ENCODE peak calls at places on chromosomes 7 and 10, in eight cellular contexts. One of them, this sample, is unnamed.

GRCh38 chr10:73019100-73019499 is 64.5 kb upstream of the PLA2G12B start:
- DNase-seq in HepG2: no peak
- DNase-seq in A549: no peak
- DNase-seq in stomach: no peak
- DNase-seq in suprapubic skin: no peak
- DNase-seq in K562: no peak
- DNase-seq in H1: no peak
- DNase-seq in tibial nerve: no peak
- DNase-seq in this sample: no peak

GRCh38 chr7:84981038-84981601 is 205.7 kb downstream of the SEMA3D start:
- DNase-seq in A549: no peak
- DNase-seq in HepG2: no peak
- DNase-seq in stomach: no peak
- DNase-seq in tibial nerve: no peak
- DNase-seq in suprapubic skin: no peak
- DNase-seq in K562: no peak
- DNase-seq in H1: no peak
- DNase-seq in this sample: no peak

GRCh38 chr7:18860226-18860625 is 257.2 kb downstream of the TWIST1 start:
- DNase-seq in H1: no peak
- DNase-seq in HepG2: no peak
- DNase-seq in stomach: no peak
- DNase-seq in tibial nerve: no peak
- DNase-seq in suprapubic skin: no peak
- DNase-seq in K562: no peak
- DNase-seq in A549: no peak
- DNase-seq in this sample: no peak

GRCh38 chr10:15244635-15245197 is 76.2 kb upstream of the NMT2 start:
- DNase-seq in K562: peak
- DNase-seq in H1: no peak
- DNase-seq in HepG2: no peak
- DNase-seq in stomach: no peak
- DNase-seq in suprapubic skin: peak
- DNase-seq in tibial nerve: no peak
- DNase-seq in A549: no peak
- DNase-seq in this sample: no peak

GRCh38 chr10:34584164-34584563 is 230.9 kb downstream of the PARD3 start:
- DNase-seq in K562: no peak
- DNase-seq in suprapubic skin: no peak
- DNase-seq in A549: no peak
- DNase-seq in HepG2: no peak
- DNase-seq in tibial nerve: no peak
- DNase-seq in H1: no peak
- DNase-seq in stomach: no peak
- DNase-seq in this sample: no peak

GRCh38 chr10:23742368-23742767 is 303.5 kb downstream of the OTUD1 start:
- DNase-seq in tibial nerve: no peak
- DNase-seq in H1: no peak
- DNase-seq in HepG2: no peak
- DNase-seq in K562: no peak
- DNase-seq in suprapubic skin: no peak
- DNase-seq in A549: no peak
- DNase-seq in stomach: no peak
- DNase-seq in this sample: no peak

GRCh38 chr7:64101126-64101942 is 56.1 kb downstream of the ZNF727 start:
- DNase-seq in K562: no peak
- DNase-seq in H1: no peak
- DNase-seq in A549: no peak
- DNase-seq in stomach: no peak
- DNase-seq in suprapubic skin: peak
- DNase-seq in HepG2: no peak
- DNase-seq in tibial nerve: no peak
- DNase-seq in this sample: peak

GRCh38 chr10:128854965-128855364 is 612.1 kb upstream of the MGMT start:
- DNase-seq in H1: peak
- DNase-seq in K562: no peak
- DNase-seq in stomach: peak
- DNase-seq in A549: no peak
- DNase-seq in HepG2: peak
- DNase-seq in suprapubic skin: peak
- DNase-seq in tibial nerve: peak
- DNase-seq in this sample: peak

GRCh38 chr7:135976312-135977019 is 693 bp downstream of the MTPN start:
- DNase-seq in A549: peak
- DNase-seq in stomach: no peak
- DNase-seq in suprapubic skin: no peak
- DNase-seq in H1: no peak
- DNase-seq in tibial nerve: no peak
- DNase-seq in K562: peak
- DNase-seq in HepG2: peak
- DNase-seq in this sample: no peak

GRCh38 chr7:40374575-40374974 is 239.8 kb downstream of the SUGCT start:
- DNase-seq in A549: no peak
- DNase-seq in tibial nerve: no peak
- DNase-seq in suprapubic skin: no peak
- DNase-seq in H1: no peak
- DNase-seq in K562: no peak
- DNase-seq in stomach: no peak
- DNase-seq in HepG2: no peak
- DNase-seq in this sample: no peak

GRCh38 chr7:37476881-37477280 is 28.2 kb upstream of the ELMO1 start:
- DNase-seq in A549: no peak
- DNase-seq in H1: no peak
- DNase-seq in HepG2: no peak
- DNase-seq in tibial nerve: no peak
- DNase-seq in stomach: no peak
- DNase-seq in suprapubic skin: no peak
- DNase-seq in K562: no peak
- DNase-seq in this sample: no peak

GRCh38 chr7:143495806-143496672 is 18.4 kb downstream of the TAS2R41 start:
- DNase-seq in K562: no peak
- DNase-seq in suprapubic skin: no peak
- DNase-seq in tibial nerve: no peak
- DNase-seq in stomach: no peak
- DNase-seq in H1: no peak
- DNase-seq in A549: no peak
- DNase-seq in HepG2: no peak
- DNase-seq in this sample: no peak

GRCh38 chr7:50655020-50655419 is 89.8 kb upstream of the DDC start:
- DNase-seq in suprapubic skin: no peak
- DNase-seq in stomach: no peak
- DNase-seq in H1: peak
- DNase-seq in HepG2: no peak
- DNase-seq in K562: no peak
- DNase-seq in tibial nerve: no peak
- DNase-seq in A549: no peak
- DNase-seq in this sample: no peak

GRCh38 chr10:117411440-117412428 is 36.5 kb upstream of the PDZD8 start:
- DNase-seq in suprapubic skin: no peak
- DNase-seq in HepG2: no peak
- DNase-seq in tibial nerve: no peak
- DNase-seq in stomach: peak
- DNase-seq in H1: no peak
- DNase-seq in A549: no peak
- DNase-seq in K562: peak
- DNase-seq in this sample: no peak

GRCh38 chr10:132269286-132270230 is 38.2 kb downstream of the STK32C start:
- DNase-seq in suprapubic skin: no peak
- DNase-seq in stomach: no peak
- DNase-seq in HepG2: no peak
- DNase-seq in tibial nerve: no peak
- DNase-seq in K562: no peak
- DNase-seq in H1: no peak
- DNase-seq in A549: no peak
- DNase-seq in this sample: no peak

GRCh38 chr10:76051007-76051936 is 619.8 kb downstream of the LRMDA start:
- DNase-seq in H1: no peak
- DNase-seq in tibial nerve: no peak
- DNase-seq in K562: no peak
- DNase-seq in A549: no peak
- DNase-seq in stomach: no peak
- DNase-seq in suprapubic skin: no peak
- DNase-seq in HepG2: peak
- DNase-seq in this sample: no peak

GRCh38 chr7:55171157-55171556 is 152.3 kb downstream of the EGFR start:
- DNase-seq in tibial nerve: no peak
- DNase-seq in suprapubic skin: no peak
- DNase-seq in H1: no peak
- DNase-seq in A549: no peak
- DNase-seq in K562: no peak
- DNase-seq in HepG2: no peak
- DNase-seq in stomach: no peak
- DNase-seq in this sample: no peak

GRCh38 chr7:92767427-92767826 is 68.9 kb downstream of the CDK6 start:
- DNase-seq in stomach: no peak
- DNase-seq in H1: no peak
- DNase-seq in A549: no peak
- DNase-seq in suprapubic skin: no peak
- DNase-seq in tibial nerve: no peak
- DNase-seq in K562: no peak
- DNase-seq in HepG2: no peak
- DNase-seq in this sample: no peak
- TF ChIP-seq EP300 in stomach: no peak
- TF ChIP-seq EP300 in H1: no peak
- TF ChIP-seq EP300 in A549: no peak
- TF ChIP-seq EP300 in suprapubic skin: no peak
- TF ChIP-seq EP300 in tibial nerve: no peak
- TF ChIP-seq EP300 in K562: no peak
- TF ChIP-seq EP300 in HepG2: no peak
- TF ChIP-seq EP300 in this sample: no peak

GRCh38 chr7:103343758-103344452 is 662 bp downstream of the DNAJC2 start:
- DNase-seq in K562: peak
- DNase-seq in HepG2: peak
- DNase-seq in H1: no peak
- DNase-seq in tibial nerve: peak
- DNase-seq in suprapubic skin: no peak
- DNase-seq in stomach: no peak
- DNase-seq in A549: peak
- DNase-seq in this sample: peak

GRCh38 chr7:103347507-103348267 is at the start of gene PSMC2:
- DNase-seq in K562: peak
- DNase-seq in suprapubic skin: no peak
- DNase-seq in A549: peak
- DNase-seq in HepG2: peak
- DNase-seq in stomach: peak
- DNase-seq in H1: peak
- DNase-seq in tibial nerve: peak
- DNase-seq in this sample: peak

GRCh38 chr7:103343332-103343731 is 1.2 kb downstream of the DNAJC2 start:
- DNase-seq in H1: no peak
- DNase-seq in A549: no peak
- DNase-seq in tibial nerve: no peak
- DNase-seq in K562: no peak
- DNase-seq in HepG2: no peak
- DNase-seq in stomach: no peak
- DNase-seq in suprapubic skin: no peak
- DNase-seq in this sample: no peak

GRCh38 chr7:103341466-103341865 is 3.1 kb downstream of the DNAJC2 start:
- DNase-seq in K562: no peak
- DNase-seq in stomach: no peak
- DNase-seq in H1: no peak
- DNase-seq in tibial nerve: no peak
- DNase-seq in A549: no peak
- DNase-seq in HepG2: no peak
- DNase-seq in suprapubic skin: no peak
- DNase-seq in this sample: no peak

DNA sequence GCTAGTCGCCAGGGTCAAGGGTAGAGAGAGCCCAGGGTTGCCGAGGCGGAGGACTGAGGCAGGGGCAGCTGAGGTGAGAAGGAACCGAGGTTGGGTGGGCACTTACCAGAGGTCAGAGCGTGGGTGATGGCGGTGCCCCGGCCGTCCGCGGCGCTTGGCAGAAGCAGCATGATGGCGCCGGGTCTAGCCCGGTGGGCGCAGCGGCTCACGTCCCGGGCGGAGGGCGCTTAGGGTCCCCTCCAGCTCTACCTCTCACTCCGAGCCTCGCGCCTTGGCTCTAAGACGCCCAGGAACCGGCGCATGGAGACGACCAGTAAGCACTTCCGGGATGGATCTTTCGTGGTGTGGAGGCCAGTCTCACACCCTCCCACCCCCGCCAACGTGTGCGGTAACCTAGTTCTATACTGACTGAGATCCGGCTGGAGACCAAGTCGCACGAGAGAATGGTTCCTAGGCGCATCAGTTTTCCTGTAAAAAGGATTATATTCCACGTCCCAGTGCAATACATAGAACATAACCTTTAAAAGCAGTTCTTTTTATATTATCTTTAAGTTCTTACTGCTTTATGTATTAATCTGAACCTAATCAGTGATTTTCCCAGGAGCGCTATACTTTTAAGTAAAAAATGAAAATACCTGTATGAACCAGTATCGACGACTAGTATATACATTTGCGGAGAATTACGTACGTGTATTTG is at the start of gene DNAJC2:
- DNase-seq in A549: peak
- DNase-seq in suprapubic skin: peak
- DNase-seq in stomach: peak
- DNase-seq in K562: peak
- DNase-seq in HepG2: peak
- DNase-seq in H1: peak
- DNase-seq in tibial nerve: peak
- DNase-seq in this sample: peak
- TF ChIP-seq POLR2A in A549: peak
- TF ChIP-seq POLR2A in suprapubic skin: no peak
- TF ChIP-seq POLR2A in stomach: no peak
- TF ChIP-seq POLR2A in K562: peak
- TF ChIP-seq POLR2A in HepG2: peak
- TF ChIP-seq POLR2A in H1: peak
- TF ChIP-seq POLR2A in tibial nerve: peak
- TF ChIP-seq POLR2A in this sample: peak

GRCh38 chr7:155285423-155286220 is 12.1 kb upstream of the INSIG1 start:
- DNase-seq in suprapubic skin: peak
- DNase-seq in tibial nerve: no peak
- DNase-seq in K562: no peak
- DNase-seq in A549: no peak
- DNase-seq in stomach: no peak
- DNase-seq in H1: no peak
- DNase-seq in HepG2: no peak
- DNase-seq in this sample: no peak
- TF ChIP-seq EP300 in suprapubic skin: no peak
- TF ChIP-seq EP300 in tibial nerve: no peak
- TF ChIP-seq EP300 in K562: no peak
- TF ChIP-seq EP300 in A549: no peak
- TF ChIP-seq EP300 in stomach: no peak
- TF ChIP-seq EP300 in H1: no peak
- TF ChIP-seq EP300 in HepG2: no peak
- TF ChIP-seq EP300 in this sample: no peak

GRCh38 chr10:74167443-74167842 is 16.4 kb downstream of the ADK start:
- DNase-seq in tibial nerve: no peak
- DNase-seq in stomach: no peak
- DNase-seq in H1: no peak
- DNase-seq in A549: no peak
- DNase-seq in HepG2: no peak
- DNase-seq in K562: no peak
- DNase-seq in suprapubic skin: no peak
- DNase-seq in this sample: no peak
- TF ChIP-seq POLR2A in tibial nerve: no peak
- TF ChIP-seq POLR2A in stomach: no peak
- TF ChIP-seq POLR2A in H1: no peak
- TF ChIP-seq POLR2A in A549: no peak
- TF ChIP-seq POLR2A in HepG2: no peak
- TF ChIP-seq POLR2A in K562: no peak
- TF ChIP-seq POLR2A in suprapubic skin: no peak
- TF ChIP-seq POLR2A in this sample: no peak

This sample was measured in sigmoid colon.